ENCODE peak calls at places on chromosome 18, in ten cellular contexts. R is uterus; W is stimulated activated CD8-positive, alpha-beta memory T cell treated with anti-CD3 and anti-CD28 coated beads, Interleukin-2, amount 100 ng/mL, for 48 hours; Q is NCI-H1694 treated with DMSO at 0.1 percent for 48 hours; C is stimulated activated naive CD8-positive, alpha-beta T cell treated with anti-CD3 and anti-CD28 coated beads, Interleukin-15, Interleukin-2, amounts not matched to agents 100 U/mL and 50 U/mL, for 24 hours; A is stimulated activated naive B cell treated with anti-CD40 and anti-IgM and Interleukin-4, amounts not matched to agents 10 μg/mL and 1 μg/mL and 100 μg/mL, for 72 hours; T is fibroblast of mammary gland; H is tibial artery; I is hypothalamus; Y is foreskin fibroblast. U is an unnamed sample.

GRCh38 chr18:73118121-73118816 is 250.5 kb upstream of the NETO1 start:
- DNase-seq in R (no peak), W (no peak), Q (no peak), C (no peak), A (no peak), T (peak; percentile 59), H (no peak), I (no peak), Y (peak; percentile 55), U (no peak)

GRCh38 chr18:61596296-61596695 is 263.1 kb downstream of the CDH20 start:
- DNase-seq in R (no peak), W (no peak), Q (no peak), C (no peak), A (no peak), T (peak; percentile 76), H (no peak), I (no peak), Y (no peak), U (no peak)

GRCh38 chr18:53191634-53192033 is 851.6 kb downstream of the DCC start:
- DNase-seq in R (no peak), W (no peak), Q (no peak), C (no peak), A (no peak), T (no peak), H (no peak), I (no peak), Y (no peak), U (no peak)

GRCh38 chr18:79465392-79465991 is 69.8 kb downstream of the NFATC1 start:
- DNase-seq in R (no peak), W (no peak), Q (no peak), C (peak; percentile 30), A (peak; percentile 67), T (peak; percentile 43), H (no peak), I (no peak), Y (no peak), U (no peak)

GRCh38 chr18:36993068-36993467 is 164.1 kb downstream of the KIAA1328 start:
- DNase-seq in R (no peak), W (no peak), Q (no peak), C (no peak), A (no peak), T (peak; percentile 54), H (no peak), I (no peak), Y (peak; percentile 30), U (peak; percentile 14)

GRCh38 chr18:44568343-44568742 is 112.3 kb upstream of the SETBP1 start:
- DNase-seq in R (no peak), W (no peak), Q (no peak), C (no peak), A (no peak), T (no peak), H (no peak), I (no peak), Y (no peak), U (no peak)

GRCh38 chr18:5456577-5457466 is 87.0 kb downstream of the EPB41L3 start:
- DNase-seq in R (peak; percentile 29), W (no peak), Q (peak; percentile 9), C (no peak), A (no peak), T (peak; percentile 58), H (no peak), I (no peak), Y (no peak), U (no peak)

GRCh38 chr18:37578886-37579513 is 13.4 kb upstream of the CELF4 start:
- DNase-seq in R (no peak), W (no peak), Q (peak; percentile 14), C (no peak), A (no peak), T (peak; percentile 25), H (no peak), I (no peak), Y (no peak), U (peak; percentile 26)

GRCh38 chr18:46677609-46678470 is 20.8 kb upstream of the LOXHD1 start:
- DNase-seq in R (no peak), W (no peak), Q (peak; percentile 11), C (no peak), A (no peak), T (peak; percentile 37), H (no peak), I (no peak), Y (no peak), U (no peak)

GRCh38 chr18:50649821-50650220 is 89.9 kb downstream of the MAPK4 start:
- DNase-seq in R (peak; percentile 77), W (no peak), Q (no peak), C (no peak), A (no peak), T (peak; percentile 55), H (peak; percentile 76), I (peak; percentile 32), Y (no peak), U (no peak)

GRCh38 chr18:48676756-48677368 is 138.0 kb downstream of the CTIF start:
- DNase-seq in R (peak; percentile 69), W (peak; percentile 59), Q (no peak), C (peak; percentile 84), A (peak; percentile 47), T (peak; percentile 51), H (peak; percentile 79), I (peak; percentile 26), Y (no peak), U (peak; percentile 64)

GRCh38 chr18:22542400-22542835 is 124.7 kb upstream of the CTAGE1 start:
- DNase-seq in R (peak; percentile 39), W (no peak), Q (no peak), C (no peak), A (no peak), T (peak; percentile 62), H (peak; percentile 44), I (no peak), Y (peak; percentile 48), U (peak; percentile 75)

GRCh38 chr18:58862404-58862803 is 2.3 kb upstream of the ZNF532 start:
- DNase-seq in R (no peak), W (no peak), Q (no peak), C (no peak), A (no peak), T (no peak), H (no peak), I (no peak), Y (no peak), U (no peak)

GRCh38 chr18:8391068-8391467 is 218.2 kb upstream of the RAB12 start:
- DNase-seq in R (no peak), W (no peak), Q (no peak), C (no peak), A (no peak), T (no peak), H (no peak), I (no peak), Y (no peak), U (no peak)

GRCh38 chr18:68462766-68463165 is 252.1 kb downstream of the TMX3 start:
- DNase-seq in R (no peak), W (no peak), Q (no peak), C (no peak), A (no peak), T (no peak), H (no peak), I (no peak), Y (no peak), U (no peak)

GRCh38 chr18:27750014-27750413 is 426.9 kb downstream of the CDH2 start:
- DNase-seq in R (no peak), W (no peak), Q (peak; percentile 2), C (no peak), A (no peak), T (peak; percentile 23), H (no peak), I (no peak), Y (no peak), U (peak; percentile 58)

GRCh38 chr18:33914399-33914798 is 310.3 kb downstream of the NOL4 start:
- DNase-seq in R (no peak), W (no peak), Q (no peak), C (no peak), A (no peak), T (peak; percentile 74), H (no peak), I (no peak), Y (no peak), U (no peak)

GRCh38 chr18:55927831-55928230 is 339.8 kb upstream of the TCF4 start:
- DNase-seq in R (no peak), W (no peak), Q (no peak), C (no peak), A (no peak), T (peak; percentile 87), H (no peak), I (no peak), Y (peak; percentile 30), U (no peak)

GRCh38 chr18:3466051-3466450 is 16.1 kb downstream of the TGIF1 start:
- DNase-seq in R (no peak), W (no peak), Q (no peak), C (no peak), A (no peak), T (peak; percentile 95), H (no peak), I (no peak), Y (peak; percentile 89), U (peak; percentile 49)

GRCh38 chr18:13437801-13438506 is 219.4 kb downstream of the LDLRAD4 start:
- DNase-seq in R (no peak), W (peak; percentile 42), Q (no peak), C (peak; percentile 59), A (peak; percentile 18), T (no peak), H (no peak), I (no peak), Y (no peak), U (no peak)

GRCh38 chr18:79418236-79418635 is 22.5 kb downstream of the NFATC1 start:
- DNase-seq in R (no peak), W (no peak), Q (no peak), C (no peak), A (no peak), T (no peak), H (no peak), I (no peak), Y (no peak), U (no peak)

GRCh38 chr18:27707201-27707600 is 469.7 kb downstream of the CDH2 start:
- DNase-seq in R (no peak), W (no peak), Q (no peak), C (no peak), A (no peak), T (peak; percentile 7), H (no peak), I (no peak), Y (no peak), U (no peak)

GRCh38 chr18:27377251-27377650 is 192.1 kb upstream of the CHST9 start:
- DNase-seq in R (no peak), W (no peak), Q (no peak), C (no peak), A (no peak), T (peak; percentile 2), H (no peak), I (no peak), Y (no peak), U (no peak)

GRCh38 chr18:80167947-80168745 is 59.1 kb downstream of the ADNP2 start:
- DNase-seq in R (no peak), W (no peak), Q (no peak), C (no peak), A (no peak), T (no peak), H (no peak), I (no peak), Y (no peak), U (no peak)

GRCh38 chr18:51108330-51108729 is 78.3 kb downstream of the SMAD4 start:
- DNase-seq in R (no peak), W (no peak), Q (no peak), C (no peak), A (no peak), T (no peak), H (no peak), I (no peak), Y (no peak), U (no peak)

GRCh38 chr18:74522635-74523548 is 11.4 kb upstream of the CNDP1 start:
- DNase-seq in R (no peak), W (no peak), Q (no peak), C (no peak), A (no peak), T (no peak), H (no peak), I (no peak), Y (no peak), U (no peak)

GRCh38 chr18:77069931-77070330 is 62.7 kb downstream of the MBP start:
- DNase-seq in R (no peak), W (no peak), Q (no peak), C (peak; percentile 20), A (no peak), T (no peak), H (no peak), I (no peak), Y (no peak), U (no peak)

U was measured in hepatic stellate cell.